ENCODE peak calls at places on chromosomes 7 and 10, in eight cellular contexts. H is iPS-NIHi11; K is iris pigment epithelial cell; J is NCI-H1694; Z is stimulated activated CD8-positive, alpha-beta memory T cell treated with anti-CD3 and anti-CD28 coated beads, Interleukin-2, amount 100 ng/mL, for 1 hour; O is left cardiac atrium; L is stimulated activated CD4-positive, alpha-beta T cell treated with anti-CD3 and anti-CD28 coated beads, Interleukin-12 subunit alpha, Interleukin-12 subunit beta, amount 100 ng/mL, for 4 hours; P is MV-4-11. W is an unnamed sample.

GRCh38 chr10:110007171-110007700 is 548 bp upstream of the ADD3 start:
- DNase-seq in H (peak), K (peak), J (no peak), Z (no peak), O (no peak), L (peak), P (no peak), W (peak)

GRCh38 chr7:151553356-151553755 is 33.7 kb upstream of the RHEB start:
- DNase-seq in H (no peak), K (no peak), J (no peak), Z (no peak), O (no peak), L (no peak), P (no peak), W (no peak)

GRCh38 chr7:15609287-15609686 is 47.5 kb upstream of the AGMO start:
- DNase-seq in H (no peak), K (no peak), J (no peak), Z (no peak), O (no peak), L (no peak), P (no peak), W (no peak)

GRCh38 chr10:66836057-66836456 is 89.8 kb upstream of the LRRTM3 start:
- DNase-seq in H (no peak), K (peak), J (no peak), Z (no peak), O (no peak), L (no peak), P (no peak), W (peak)

GRCh38 chr10:86343761-86344160 is 22.8 kb downstream of the GRID1 start:
- DNase-seq in H (no peak), K (no peak), J (no peak), Z (no peak), O (no peak), L (no peak), P (no peak), W (no peak)

GRCh38 chr10:119263966-119264621 is 56.7 kb downstream of the GRK5 start:
- DNase-seq in H (no peak), K (no peak), J (no peak), Z (no peak), O (no peak), L (no peak), P (no peak), W (no peak)

GRCh38 chr7:46054290-46054689 is 133.2 kb upstream of the IGFBP3 start:
- DNase-seq in H (no peak), K (peak), J (no peak), Z (no peak), O (peak), L (no peak), P (no peak), W (no peak)

GRCh38 chr7:80823066-80823465 is 95.8 kb downstream of the SEMA3C start:
- DNase-seq in H (no peak), K (no peak), J (no peak), Z (no peak), O (no peak), L (no peak), P (no peak), W (no peak)

GRCh38 chr7:129150199-129150996 is 5.9 kb downstream of the TSPAN33 start:
- DNase-seq in H (peak), K (no peak), J (no peak), Z (no peak), O (no peak), L (no peak), P (peak), W (no peak)

GRCh38 chr7:77409739-77410545 is 6.2 kb downstream of the GSAP start:
- DNase-seq in H (no peak), K (peak), J (no peak), Z (no peak), O (no peak), L (no peak), P (peak), W (no peak)

GRCh38 chr10:127506094-127506493 is 43.0 kb upstream of the NPS start:
- DNase-seq in H (no peak), K (no peak), J (no peak), Z (no peak), O (no peak), L (no peak), P (no peak), W (no peak)

GRCh38 chr7:123749537-123749857 is 694 bp upstream of the WASL start:
- DNase-seq in H (no peak), K (peak), J (peak), Z (no peak), O (no peak), L (no peak), P (peak), W (no peak)

GRCh38 chr7:2953588-2954407 is 89.9 kb downstream of the CARD11 start:
- DNase-seq in H (no peak), K (no peak), J (no peak), Z (peak), O (no peak), L (no peak), P (no peak), W (no peak)

GRCh38 chr7:103446046-103446520 is at the start of gene SLC26A5:
- DNase-seq in H (peak), K (no peak), J (no peak), Z (no peak), O (no peak), L (peak), P (no peak), W (peak)

GRCh38 chr10:121851791-121852190 is 76.0 kb downstream of the ATE1 start:
- DNase-seq in H (no peak), K (no peak), J (no peak), Z (no peak), O (no peak), L (no peak), P (no peak), W (no peak)

GRCh38 chr7:134694767-134695166 is 48.1 kb downstream of the BPGM start:
- DNase-seq in H (no peak), K (no peak), J (no peak), Z (no peak), O (no peak), L (no peak), P (no peak), W (no peak)

GRCh38 chr7:158760936-158761335 is 56.3 kb upstream of the NCAPG2 start:
- DNase-seq in H (no peak), K (no peak), J (no peak), Z (no peak), O (no peak), L (no peak), P (no peak), W (no peak)

GRCh38 chr10:35781643-35782035 is 139.5 kb upstream of the FZD8 start:
- DNase-seq in H (peak), K (peak), J (no peak), Z (no peak), O (no peak), L (no peak), P (no peak), W (peak)

GRCh38 chr10:69086131-69086530 is 1.8 kb upstream of the SRGN start:
- DNase-seq in H (peak), K (peak), J (no peak), Z (no peak), O (peak), L (no peak), P (peak), W (peak)

GRCh38 chr10:121188005-121188404 is 336.8 kb downstream of the WDR11 start:
- DNase-seq in H (peak), K (no peak), J (no peak), Z (no peak), O (no peak), L (no peak), P (peak), W (peak)

GRCh38 chr10:61899997-61900828 is 1.3 kb upstream of the ARID5B start:
- DNase-seq in H (peak), K (peak), J (peak), Z (no peak), O (peak), L (peak), P (peak), W (no peak)

GRCh38 chr10:84241185-84241790 is at the start of gene LRIT1:
- DNase-seq in H (no peak), K (no peak), J (no peak), Z (no peak), O (no peak), L (no peak), P (no peak), W (no peak)

GRCh38 chr10:123795196-123795780 is 96.3 kb downstream of the CPXM2 start:
- DNase-seq in H (no peak), K (no peak), J (no peak), Z (no peak), O (no peak), L (no peak), P (no peak), W (no peak)

GRCh38 chr10:99534939-99535763 is 2.4 kb downstream of the NKX2-3 start:
- DNase-seq in H (peak), K (no peak), J (no peak), Z (no peak), O (no peak), L (no peak), P (no peak), W (no peak)

GRCh38 chr7:65722361-65722792 is 150.5 kb upstream of the VKORC1L1 start:
- DNase-seq in H (peak), K (peak), J (peak), Z (peak), O (peak), L (peak), P (no peak), W (peak)

GRCh38 chr10:32095116-32095733 is 39.0 kb upstream of the KIF5B start:
- DNase-seq in H (no peak), K (peak), J (no peak), Z (no peak), O (no peak), L (no peak), P (peak), W (no peak)

GRCh38 chr10:79203014-79203675 is 134.4 kb downstream of the ZMIZ1 start:
- DNase-seq in H (no peak), K (no peak), J (no peak), Z (no peak), O (no peak), L (no peak), P (no peak), W (no peak)

GRCh38 chr7:152896217-152896616 is 136.7 kb downstream of the ACTR3B start:
- DNase-seq in H (no peak), K (no peak), J (no peak), Z (no peak), O (no peak), L (no peak), P (no peak), W (no peak)

GRCh38 chr10:80290474-80291220 is 1.2 kb upstream of the MAT1A start:
- DNase-seq in H (no peak), K (no peak), J (no peak), Z (no peak), O (no peak), L (no peak), P (no peak), W (no peak)

GRCh38 chr7:30923774-30924413 is 12.2 kb downstream of the AQP1 start:
- DNase-seq in H (peak), K (no peak), J (no peak), Z (no peak), O (no peak), L (no peak), P (no peak), W (no peak)

GRCh38 chr10:18542832-18543231 is 108.6 kb downstream of the NSUN6 start:
- DNase-seq in H (no peak), K (peak), J (no peak), Z (no peak), O (no peak), L (no peak), P (no peak), W (no peak)

GRCh38 chr10:110058215-110058614 is 50.4 kb downstream of the ADD3 start:
- DNase-seq in H (no peak), K (no peak), J (no peak), Z (no peak), O (no peak), L (no peak), P (no peak), W (no peak)

GRCh38 chr10:122829454-122829853 is 16.2 kb downstream of the CUZD1 start:
- DNase-seq in H (no peak), K (no peak), J (no peak), Z (no peak), O (no peak), L (no peak), P (no peak), W (no peak)

GRCh38 chr7:111987115-111987826 is 218.9 kb downstream of the DOCK4 start:
- DNase-seq in H (no peak), K (peak), J (no peak), Z (no peak), O (no peak), L (no peak), P (peak), W (peak)

GRCh38 chr7:139860090-139860773 is 31.2 kb downstream of the TBXAS1 start:
- DNase-seq in H (no peak), K (no peak), J (no peak), Z (no peak), O (peak), L (no peak), P (peak), W (no peak)

GRCh38 chr7:86733783-86734182 is 90.1 kb downstream of the GRM3 start:
- DNase-seq in H (no peak), K (peak), J (no peak), Z (no peak), O (no peak), L (no peak), P (no peak), W (peak)

GRCh38 chr10:35758086-35758485 is 116.0 kb upstream of the FZD8 start:
- DNase-seq in H (no peak), K (no peak), J (no peak), Z (no peak), O (peak), L (no peak), P (no peak), W (no peak)

GRCh38 chr10:62083868-62084267 is 182.4 kb downstream of the ARID5B start:
- DNase-seq in H (no peak), K (peak), J (peak), Z (no peak), O (peak), L (no peak), P (no peak), W (no peak)

GRCh38 chr10:62735464-62736188 is 68.9 kb upstream of the ADO start:
- DNase-seq in H (no peak), K (peak), J (no peak), Z (no peak), O (no peak), L (no peak), P (peak), W (no peak)